ENCODE peak calls at places on chromosomes 3 and 15, in eight cellular contexts. L, F, C, G, I, Y, W and D are unnamed samples.

GRCh38 chr3:61052855-61053254 is 198.4 kb downstream of the FHIT start:
- DNase-seq in L (no peak), F (no peak), C (no peak), G (no peak), I (no peak), Y (no peak), W (no peak), D (no peak)

GRCh38 chr3:177195941-177196472 is 1.3 kb downstream of the TBL1XR1 start:
- DNase-seq in L (no peak), F (no peak), C (no peak), G (peak; percentile 55), I (peak; percentile 79), Y (peak; percentile 34), W (no peak), D (no peak)

GRCh38 chr3:56536735-56537134 is 20.2 kb upstream of the CCDC66 start:
- DNase-seq in L (no peak), F (no peak), C (no peak), G (no peak), I (no peak), Y (no peak), W (no peak), D (no peak)

GRCh38 chr15:43509002-43509922 is 8.1 kb upstream of the MAP1A start:
- DNase-seq in L (no peak), F (no peak), C (no peak), G (peak; percentile 58), I (no peak), Y (peak; percentile 43), W (no peak), D (peak; percentile 65)

GRCh38 chr3:76131396-76132153 is 346.2 kb upstream of the ZNF717 start:
- DNase-seq in L (no peak), F (no peak), C (no peak), G (no peak), I (no peak), Y (peak; percentile 62), W (no peak), D (peak; percentile 47)

GRCh38 chr15:79505956-79506355 is 73.8 kb downstream of the MINAR1 start:
- DNase-seq in L (no peak), F (no peak), C (no peak), G (no peak), I (no peak), Y (peak; percentile 15), W (no peak), D (no peak)

GRCh38 chr3:122322095-122323075 is 2.7 kb upstream of the CSTA start:
- DNase-seq in L (no peak), F (peak; percentile 6), C (no peak), G (no peak), I (peak; percentile 18), Y (no peak), W (no peak), D (no peak)

GRCh38 chr15:64045774-64046346 is 425 bp downstream of the DAPK2 start:
- DNase-seq in L (peak; percentile 64), F (no peak), C (peak; percentile 81), G (no peak), I (no peak), Y (no peak), W (no peak), D (no peak)

GRCh38 chr3:87873136-87873535 is 185.7 kb downstream of the CGGBP1 start:
- DNase-seq in L (no peak), F (no peak), C (no peak), G (no peak), I (no peak), Y (peak; percentile 78), W (no peak), D (peak; percentile 81)

GRCh38 chr3:9690451-9691450 is 12.9 kb upstream of the CPNE9 start:
- DNase-seq in L (no peak), F (no peak), C (no peak), G (no peak), I (no peak), Y (no peak), W (peak; percentile 51), D (no peak)

GRCh38 chr3:127266186-127266585 is 21.7 kb downstream of the PRR20G start:
- DNase-seq in L (no peak), F (no peak), C (no peak), G (no peak), I (no peak), Y (no peak), W (no peak), D (no peak)

GRCh38 chr15:55270301-55270700 is 19.3 kb downstream of the RAB27A start:
- DNase-seq in L (no peak), F (no peak), C (no peak), G (no peak), I (no peak), Y (no peak), W (no peak), D (peak; percentile 65)

GRCh38 chr15:85545185-85545584 is 164.8 kb downstream of the AKAP13 start:
- DNase-seq in L (no peak), F (no peak), C (no peak), G (no peak), I (peak; percentile 91), Y (no peak), W (no peak), D (no peak)

GRCh38 chr15:73800662-73801345 is 47.7 kb upstream of the INSYN1 start:
- DNase-seq in L (no peak), F (no peak), C (peak; percentile 89), G (peak; percentile 80), I (no peak), Y (peak; percentile 86), W (peak; percentile 73), D (peak; percentile 87)

GRCh38 chr15:80735344-80735743 is 40.2 kb downstream of the ABHD17C start:
- DNase-seq in L (no peak), F (no peak), C (no peak), G (no peak), I (no peak), Y (no peak), W (no peak), D (no peak)

GRCh38 chr3:60742606-60743145 is 508.6 kb downstream of the FHIT start:
- DNase-seq in L (no peak), F (no peak), C (no peak), G (no peak), I (no peak), Y (peak; percentile 60), W (peak; percentile 25), D (peak; percentile 93)

GRCh38 chr15:42401544-42402478 is 42.5 kb downstream of the CAPN3 start:
- DNase-seq in L (no peak), F (no peak), C (no peak), G (no peak), I (peak; percentile 85), Y (no peak), W (no peak), D (no peak)

GRCh38 chr15:60903221-60903620 is 325.9 kb downstream of the RORA start:
- DNase-seq in L (no peak), F (no peak), C (no peak), G (peak; percentile 59), I (no peak), Y (no peak), W (no peak), D (no peak)

GRCh38 chr15:39250460-39251186 is 330.3 kb upstream of the THBS1 start:
- DNase-seq in L (no peak), F (no peak), C (no peak), G (no peak), I (no peak), Y (no peak), W (no peak), D (no peak)

GRCh38 chr15:42158941-42159340 is 2.5 kb upstream of the PLA2G4F start:
- DNase-seq in L (no peak), F (no peak), C (no peak), G (no peak), I (no peak), Y (no peak), W (no peak), D (no peak)

GRCh38 chr3:150447084-150447483 is 39.0 kb downstream of the TSC22D2 start:
- DNase-seq in L (no peak), F (no peak), C (no peak), G (no peak), I (no peak), Y (no peak), W (no peak), D (no peak)

GRCh38 chr3:155079795-155080546 is at the start of gene MME:
- DNase-seq in L (peak; percentile 92), F (no peak), C (peak; percentile 77), G (peak; percentile 75), I (no peak), Y (peak; percentile 93), W (no peak), D (peak; percentile 80)

GRCh38 chr3:87468938-87469337 is 192.6 kb upstream of the POU1F1 start:
- DNase-seq in L (no peak), F (no peak), C (no peak), G (no peak), I (no peak), Y (peak; percentile 50), W (no peak), D (no peak)

GRCh38 chr3:81434171-81434570 is 327.3 kb downstream of the GBE1 start:
- DNase-seq in L (no peak), F (no peak), C (no peak), G (no peak), I (no peak), Y (peak; percentile 15), W (no peak), D (no peak)

GRCh38 chr3:8164145-8164544 is 337.5 kb upstream of the LMCD1 start:
- DNase-seq in L (no peak), F (no peak), C (no peak), G (no peak), I (no peak), Y (no peak), W (no peak), D (no peak)

GRCh38 chr3:193915099-193915498 is 220.8 kb upstream of the HES1 start:
- DNase-seq in L (no peak), F (no peak), C (no peak), G (no peak), I (no peak), Y (no peak), W (no peak), D (no peak)

GRCh38 chr15:32993285-32993684 is 201.2 kb downstream of the FMN1 start:
- DNase-seq in L (no peak), F (no peak), C (no peak), G (peak; percentile 1), I (peak; percentile 9), Y (no peak), W (no peak), D (peak; percentile 34)

GRCh38 chr15:52164631-52165265 is 26.4 kb downstream of the GNB5 start:
- DNase-seq in L (no peak), F (no peak), C (no peak), G (no peak), I (peak; percentile 31), Y (no peak), W (no peak), D (no peak)

GRCh38 chr15:37940886-37941285 is 6.4 kb downstream of the TMCO5A start:
- DNase-seq in L (no peak), F (no peak), C (no peak), G (no peak), I (no peak), Y (no peak), W (no peak), D (no peak)

GRCh38 chr3:140147965-140148490 is 213.0 kb downstream of the CLSTN2 start:
- DNase-seq in L (no peak), F (no peak), C (no peak), G (no peak), I (no peak), Y (no peak), W (no peak), D (no peak)

GRCh38 chr3:43748179-43748578 is 57.4 kb downstream of the ABHD5 start:
- DNase-seq in L (no peak), F (no peak), C (no peak), G (no peak), I (no peak), Y (peak; percentile 83), W (no peak), D (peak; percentile 81)

GRCh38 chr3:127396473-127396872 is 108.6 kb upstream of the PRR20G start:
- DNase-seq in L (no peak), F (no peak), C (no peak), G (no peak), I (no peak), Y (no peak), W (no peak), D (no peak)

GRCh38 chr3:25354071-25354470 is 74.0 kb upstream of the RARB start:
- DNase-seq in L (no peak), F (no peak), C (no peak), G (no peak), I (no peak), Y (no peak), W (no peak), D (no peak)

GRCh38 chr15:98126326-98127090 is 166.0 kb downstream of the ARRDC4 start:
- DNase-seq in L (no peak), F (no peak), C (no peak), G (no peak), I (no peak), Y (peak; percentile 67), W (no peak), D (peak; percentile 77)